ENCODE peak calls at places on chromosomes 3 and 15, in eight cellular contexts. Z is activated naive CD8-positive, alpha-beta T cell treated with anti-CD3 and anti-CD28 coated beads, Interleukin-2, amount 10 ng/mL, durations not matched to agents 7 days and 5 days; H is left lung; S is activated B cell treated with CpG ODN at 0.5 μM for 24 hours; Y is gastrocnemius medialis; A is aorta; U is T-helper 17 cell; W is naive thymus-derived CD4-positive, alpha-beta T cell. D is an unnamed sample.

GRCh38 chr3:159144891-159145290 is 343.0 kb downstream of the MFSD1 start:
- ATAC-seq in W (no peak), U (no peak), Y (no peak), A (no peak), S (no peak), Z (no peak), H (no peak), D (peak; percentile 46)

GRCh38 chr15:40092416-40093223 is 16.1 kb downstream of the BMF start:
- ATAC-seq in Z (no peak), U (no peak), Y (peak; percentile 72), S (no peak), A (peak; percentile 92), H (peak; percentile 84), W (no peak), D (peak; percentile 88)

GRCh38 chr3:159865042-159865579 is 123.5 kb upstream of the IL12A start:
- ATAC-seq in Z (no peak), H (peak; percentile 13), U (no peak), Y (no peak), W (no peak), A (no peak), S (no peak), D (no peak)

GRCh38 chr15:98518823-98519561 is 129.3 kb upstream of the IGF1R start:
- ATAC-seq in U (peak; percentile 67), W (peak; percentile 85), S (peak; percentile 49), Y (peak; percentile 68), H (peak; percentile 93), A (peak; percentile 90), Z (peak; percentile 75), D (peak; percentile 98)

GRCh38 chr15:80870893-80871292 is 91.7 kb downstream of the CEMIP start:
- ATAC-seq in Y (peak; percentile 36), U (no peak), A (no peak), W (no peak), Z (no peak), H (peak; percentile 33), S (no peak), D (no peak)

GRCh38 chr3:187343670-187344069 is 24.5 kb upstream of the RTP4 start:
- ATAC-seq in U (no peak), W (no peak), S (no peak), Z (no peak), Y (no peak), A (no peak), H (peak; percentile 67), D (no peak)

GRCh38 chr3:186653079-186653710 is 12.6 kb upstream of the HRG start:
- ATAC-seq in Y (no peak), H (no peak), Z (no peak), W (no peak), A (no peak), U (peak; percentile 70), S (peak; percentile 92), D (no peak)

GRCh38 chr15:39663684-39664083 is 82.8 kb downstream of the THBS1 start:
- ATAC-seq in W (no peak), A (no peak), U (no peak), H (no peak), S (no peak), Z (no peak), Y (no peak), D (no peak)

GRCh38 chr15:96207377-96208006 is 123.0 kb upstream of the NR2F2 start:
- ATAC-seq in H (no peak), Y (no peak), S (no peak), W (no peak), U (no peak), Z (no peak), A (no peak), D (no peak)

GRCh38 chr15:90881181-90881977 is 2.9 kb upstream of the FES start:
- ATAC-seq in Y (no peak), A (no peak), H (no peak), W (no peak), U (no peak), S (no peak), Z (no peak), D (no peak)

GRCh38 chr3:40292637-40293036 is 16.9 kb upstream of the EIF1B start:
- ATAC-seq in U (no peak), W (no peak), A (no peak), Z (no peak), S (no peak), H (no peak), Y (no peak), D (no peak)

GRCh38 chr3:58627580-58627894 is 39.0 kb downstream of the FAM3D start:
- ATAC-seq in W (no peak), Z (no peak), S (no peak), H (peak; percentile 8), Y (no peak), U (no peak), A (no peak), D (peak; percentile 58)

GRCh38 chr15:64697911-64698369 is 77.4 kb downstream of the RBPMS2 start:
- ATAC-seq in U (no peak), A (no peak), S (no peak), H (no peak), Z (no peak), W (no peak), Y (no peak), D (no peak)

GRCh38 chr15:34793901-34794300 is 1.4 kb downstream of the ACTC1 start:
- ATAC-seq in W (no peak), Y (peak; percentile 79), Z (no peak), H (no peak), S (no peak), U (no peak), A (no peak), D (no peak)

GRCh38 chr3:53788038-53788437 is 58.2 kb downstream of the CHDH start:
- ATAC-seq in U (no peak), Y (no peak), A (no peak), W (no peak), Z (no peak), S (no peak), H (no peak), D (no peak)

GRCh38 chr3:19967208-19967607 is 20.3 kb downstream of the RAB5A start:
- ATAC-seq in Y (no peak), U (no peak), A (no peak), W (no peak), H (no peak), S (no peak), Z (no peak), D (no peak)

GRCh38 chr3:108134555-108134880 is 43.7 kb upstream of the CD47 start:
- ATAC-seq in H (peak; percentile 1), A (no peak), W (peak; percentile 41), Z (peak; percentile 35), Y (no peak), S (peak; percentile 49), U (peak; percentile 46), D (no peak)

GRCh38 chr15:80856400-80856799 is 77.2 kb downstream of the CEMIP start:
- ATAC-seq in A (no peak), H (peak; percentile 8), Y (no peak), U (no peak), Z (no peak), W (no peak), S (no peak), D (peak; percentile 42)

D was measured in SK-N-SH treated with all-trans-retinoic acid at 6 μM for 48 hours.